ENCODE peak calls at places on chromosomes 4 and X, in ten cellular contexts. F, Y, M, E, V, L, P, A, G and O are unnamed samples. For H3K36me3 and H3K9me3, the result is how much of the 10 kb centered on the place peaks cover.

GRCh38 chrX:103779156-103779555 is 2.5 kb downstream of the PLP1 start:
- DNase-seq in F (no peak), Y (no peak), M (no peak), E (no peak), V (no peak), L (no peak), P (no peak), A (no peak), G (peak), O (no peak)

GRCh38 chrX:136272325-136272724 is 21.1 kb upstream of the MAP7D3 start:
- DNase-seq in F (peak), Y (no peak), M (no peak), E (no peak), V (no peak), L (no peak), P (no peak), A (no peak), G (peak), O (no peak)

GRCh38 chr4:182913621-182914020 is 3.6 kb downstream of the DCTD start:
- DNase-seq in F (no peak), Y (no peak), M (no peak), E (no peak), V (no peak), L (no peak), P (no peak), A (no peak), G (no peak), O (no peak)

GRCh38 chrX:56728752-56729151 is 291 bp upstream of the NBDY start:
- DNase-seq in F (no peak), Y (peak), M (peak), E (no peak), V (no peak), L (no peak), P (peak), A (peak), G (peak), O (no peak)

GRCh38 chrX:22758807-22759481 is 240.8 kb upstream of the DDX53 start:
- DNase-seq in F (no peak), Y (no peak), M (no peak), E (no peak), V (no peak), L (no peak), P (no peak), A (no peak), G (no peak), O (no peak)

GRCh38 chrX:96715412-96715940 is 30.8 kb downstream of the DIAPH2 start:
- DNase-seq in F (no peak), Y (no peak), M (peak), E (no peak), V (no peak), L (no peak), P (no peak), A (no peak), G (peak), O (no peak)

GRCh38 chr4:16858275-16858752 is 40.1 kb downstream of the LDB2 start:
- DNase-seq in F (no peak), Y (no peak), M (peak), E (no peak), V (no peak), L (no peak), P (peak), A (no peak), G (peak), O (no peak)

GRCh38 chrX:30580641-30581040 is 3.1 kb upstream of the TASL start:
- DNase-seq in F (no peak), Y (no peak), M (no peak), E (no peak), V (no peak), L (no peak), P (no peak), A (no peak), G (no peak), O (no peak)

GRCh38 chr4:113969935-113970334 is 9.5 kb downstream of the ARSJ start:
- DNase-seq in F (no peak), Y (no peak), M (no peak), E (no peak), V (no peak), L (no peak), P (no peak), A (no peak), G (peak), O (no peak)

GRCh38 chr4:23135792-23136645 is 443.3 kb downstream of the GBA3 start:
- DNase-seq in F (peak), Y (peak), M (peak), E (no peak), V (no peak), L (no peak), P (peak), A (peak), G (peak), O (no peak)

GRCh38 chr4:56705870-56706400 is 24.8 kb upstream of the HOPX start:
- DNase-seq in F (no peak), Y (no peak), M (no peak), E (no peak), V (no peak), L (no peak), P (no peak), A (no peak), G (no peak), O (no peak)

GRCh38 chr4:7721984-7722551 is 217.6 kb downstream of the AFAP1 start:
- DNase-seq in F (no peak), Y (no peak), M (no peak), E (no peak), V (no peak), L (no peak), P (no peak), A (no peak), G (no peak), O (no peak)

GRCh38 chr4:174815282-174815681 is 13.8 kb downstream of the GLRA3 start:
- DNase-seq in F (no peak), Y (no peak), M (no peak), E (no peak), V (no peak), L (no peak), P (no peak), A (no peak), G (no peak), O (no peak)

GRCh38 chr4:72629540-72629939 is 60.5 kb upstream of the ADAMTS3 start:
- DNase-seq in F (no peak), Y (no peak), M (no peak), E (no peak), V (no peak), L (no peak), P (no peak), A (no peak), G (peak), O (no peak)

GRCh38 chr4:27062256-27062655 is 201.6 kb downstream of the STIM2 start:
- DNase-seq in F (no peak), Y (no peak), M (no peak), E (no peak), V (no peak), L (no peak), P (no peak), A (no peak), G (no peak), O (no peak)

GRCh38 chrX:14528629-14529287 is 578 bp upstream of the GLRA2 start:
- DNase-seq in F (peak), Y (peak), M (peak), E (peak), V (no peak), L (peak), P (peak), A (peak), G (peak), O (peak)

GRCh38 chrX:138020941-138021340 is 455.0 kb downstream of the ZIC3 start:
- DNase-seq in F (no peak), Y (peak), M (no peak), E (no peak), V (no peak), L (no peak), P (no peak), A (no peak), G (no peak), O (no peak)

GRCh38 chrX:5907202-5907601 is 321.5 kb downstream of the NLGN4X start:
- DNase-seq in F (no peak), Y (no peak), M (no peak), E (no peak), V (no peak), L (no peak), P (no peak), A (no peak), G (no peak), O (no peak)

GRCh38 chr4:43481526-43481925 is 589.0 kb downstream of the GRXCR1 start:
- DNase-seq in F (no peak), Y (no peak), M (no peak), E (no peak), V (no peak), L (no peak), P (no peak), A (no peak), G (no peak), O (no peak)

GRCh38 chr4:80012291-80012690 is 60.7 kb downstream of the ANTXR2 start:
- DNase-seq in F (no peak), Y (no peak), M (no peak), E (no peak), V (no peak), L (no peak), P (no peak), A (no peak), G (no peak), O (no peak)
- H3K36me3 ChIP-seq in F (under half), Y (under half), M (under half), E (under half), V (under half), L (under half), P (under half), A (under half), G (under half), O (under half)

DNA sequence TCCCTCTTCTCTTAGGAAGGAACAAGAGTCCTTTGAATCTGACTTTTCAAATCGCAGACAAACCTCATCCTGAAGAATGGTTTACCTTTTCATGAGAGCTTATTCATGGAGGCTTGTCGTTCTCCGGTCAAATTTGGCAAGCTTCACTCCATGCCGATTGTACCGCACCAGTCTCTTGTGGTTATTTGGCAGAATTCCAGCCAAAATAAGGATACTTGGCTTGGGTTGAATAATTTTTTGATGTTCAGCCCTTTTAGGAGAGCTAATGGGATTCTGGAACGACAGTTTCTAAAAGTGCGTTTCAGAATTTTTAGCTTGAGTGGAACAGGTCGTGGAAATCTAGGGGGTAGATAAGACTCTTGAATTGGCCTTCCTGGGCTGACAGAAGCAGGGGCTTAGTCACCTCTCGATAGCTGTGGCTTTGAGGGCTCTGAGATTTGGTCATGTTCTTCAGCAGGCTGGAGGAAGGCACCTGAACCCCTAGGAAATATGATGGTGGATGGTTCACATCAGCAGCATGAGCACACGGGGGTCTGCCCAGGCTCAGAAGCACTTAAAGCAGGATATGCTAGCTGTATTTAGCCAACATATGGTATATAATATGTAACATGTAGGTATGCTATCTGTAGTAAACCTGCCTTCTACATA is 1.5 kb downstream of the KLHL2 start:
- DNase-seq in F (no peak), Y (no peak), M (no peak), E (no peak), V (no peak), L (no peak), P (no peak), A (no peak), G (no peak), O (no peak)
- H3K4me3 ChIP-seq in F (peak), Y (peak), M (no peak), E (peak), V (peak), L (peak), P (peak), A (no peak), G (peak), O (no peak)

GRCh38 chr4:30760560-30760959 is 40.4 kb downstream of the PCDH7 start:
- DNase-seq in F (no peak), Y (no peak), M (no peak), E (no peak), V (no peak), L (no peak), P (no peak), A (no peak), G (no peak), O (no peak)
- H3K9me3 ChIP-seq in F (under half), Y (under half), M (under half), E (under half), V (under half), L (under half), P (under half), A (under half), G (under half), O (under half)

GRCh38 chrX:11760958-11761357 is 2.9 kb downstream of the MSL3 start:
- DNase-seq in F (no peak), Y (no peak), M (no peak), E (no peak), V (no peak), L (no peak), P (no peak), A (no peak), G (no peak), O (no peak)

GRCh38 chrX:11765449-11765848 is 7.4 kb downstream of the MSL3 start:
- DNase-seq in F (no peak), Y (no peak), M (no peak), E (no peak), V (no peak), L (no peak), P (no peak), A (no peak), G (no peak), O (no peak)

GRCh38 chrX:11768039-11768438 is 10.0 kb downstream of the MSL3 start:
- DNase-seq in F (no peak), Y (no peak), M (no peak), E (no peak), V (no peak), L (no peak), P (no peak), A (no peak), G (no peak), O (no peak)

GRCh38 chrX:11766487-11766886 is 8.4 kb downstream of the MSL3 start:
- DNase-seq in F (no peak), Y (no peak), M (no peak), E (no peak), V (no peak), L (no peak), P (no peak), A (no peak), G (no peak), O (no peak)

GRCh38 chrX:11764602-11765067 is 6.6 kb downstream of the MSL3 start:
- DNase-seq in F (no peak), Y (no peak), M (no peak), E (no peak), V (no peak), L (no peak), P (no peak), A (no peak), G (no peak), O (no peak)
- H3K36me3 ChIP-seq in F (under half), Y (under half), M (under half), E (under half), V (under half), L (half or more), P (half or more), A (under half), G (under half), O (under half)

DNA sequence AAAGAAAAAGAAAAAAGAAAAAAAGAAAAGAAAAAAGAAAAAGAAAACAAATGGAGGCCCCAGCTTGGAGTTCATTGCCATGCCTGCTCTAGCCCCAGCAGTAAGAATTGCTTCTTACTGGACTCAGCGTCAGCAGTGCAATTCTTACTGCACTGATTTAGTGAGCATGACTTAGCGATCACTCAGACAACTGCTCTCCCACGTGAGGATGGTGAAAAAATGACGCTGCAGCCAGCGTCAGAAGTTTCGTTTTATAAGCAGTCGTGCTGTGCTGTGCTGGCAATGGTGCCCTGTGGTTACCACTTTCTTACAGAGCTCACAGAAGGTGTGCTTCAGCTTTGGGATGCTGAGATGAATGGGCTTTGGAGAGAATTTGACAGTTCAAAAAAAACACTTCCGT is 68.3 kb upstream of the DDX3X start:
- DNase-seq in F (no peak), Y (no peak), M (peak), E (no peak), V (peak), L (peak), P (peak), A (peak), G (peak), O (peak)
- H3K4me3 ChIP-seq in F (no peak), Y (no peak), M (no peak), E (no peak), V (no peak), L (peak), P (no peak), A (no peak), G (peak), O (peak)

DNA sequence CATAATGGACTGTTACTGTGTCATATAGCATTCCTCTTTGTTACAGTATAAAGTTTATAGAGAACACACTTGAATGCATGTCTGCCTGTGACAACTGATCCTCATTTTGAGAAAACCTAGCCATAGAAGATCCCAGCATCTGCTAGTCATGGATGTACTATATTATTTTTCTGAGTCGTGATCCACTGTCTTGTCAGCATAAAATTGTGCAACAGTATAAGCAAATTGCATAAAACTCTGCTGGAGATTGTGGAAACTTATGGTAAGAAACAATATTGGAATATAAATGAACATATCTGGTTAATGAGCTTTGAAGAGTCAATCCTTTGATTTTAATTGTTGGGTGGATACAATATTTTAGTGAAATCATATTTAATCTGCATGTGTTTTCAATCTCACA is 3.6 kb downstream of the NEIL3 start:
- DNase-seq in F (no peak), Y (no peak), M (peak), E (no peak), V (no peak), L (no peak), P (no peak), A (no peak), G (peak), O (no peak)
- H3K9me3 ChIP-seq in F (under half), Y (under half), M (under half), E (under half), V (under half), L (under half), P (under half), A (under half), G (under half), O (under half)

DNA sequence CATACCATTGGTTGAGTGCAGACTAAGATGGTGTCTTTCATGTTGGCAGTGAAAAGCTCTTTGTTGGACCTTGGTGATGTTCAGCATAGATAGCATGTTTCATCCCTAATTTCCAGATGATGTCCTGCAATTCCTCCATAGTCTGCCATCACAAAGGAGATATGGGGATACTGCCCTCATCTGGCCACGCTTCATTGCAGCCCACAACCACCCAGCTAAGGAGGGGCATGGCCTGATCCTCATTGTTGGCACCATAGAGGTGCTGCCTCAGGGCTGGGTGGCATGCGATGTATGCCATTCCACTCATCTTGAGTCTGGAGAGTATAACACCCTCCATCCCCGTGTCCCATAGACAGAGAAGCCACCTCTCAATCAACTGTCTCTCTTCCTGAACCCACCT is 31.5 kb upstream of the NUDT6 start:
- DNase-seq in F (no peak), Y (no peak), M (no peak), E (no peak), V (no peak), L (no peak), P (no peak), A (no peak), G (no peak), O (no peak)
- H3K36me3 ChIP-seq in F (under half), Y (under half), M (under half), E (under half), V (under half), L (under half), P (half or more), A (under half), G (under half), O (half or more)